ENCODE peak calls at places on chromosomes 12 and 14, in five cellular contexts. T is heart right ventricle, M is GM06990, R is ovary, G is body of pancreas. E is an unnamed sample.

GRCh38 chr14:77039285-77040058 is 11.0 kb upstream of the IRF2BPL start:
- DNase-seq in T (no peak), M (no peak), R (no peak), G (no peak), E (no peak)

GRCh38 chr12:94762259-94762942 is 112.0 kb upstream of the TMCC3 start:
- DNase-seq in T (no peak), M (peak; percentile 38), R (no peak), G (no peak), E (peak; percentile 73)

GRCh38 chr14:22973217-22974032 is 8.9 kb downstream of the AJUBA start:
- DNase-seq in T (peak; percentile 48), M (no peak), R (no peak), G (peak; percentile 64), E (no peak)

GRCh38 chr12:52267266-52267665 is 7.2 kb upstream of the KRT86 start:
- DNase-seq in T (no peak), M (no peak), R (no peak), G (no peak), E (no peak)

GRCh38 chr12:49518914-49519573 is 19.8 kb upstream of the KCNH3 start:
- DNase-seq in T (no peak), M (no peak), R (no peak), G (no peak), E (no peak)

GRCh38 chr14:77682158-77682553 is 25.7 kb downstream of the ALKBH1 start:
- DNase-seq in T (no peak), M (no peak), R (no peak), G (no peak), E (no peak)

GRCh38 chr14:21262410-21262809 is 6.8 kb downstream of the HNRNPC start:
- DNase-seq in T (no peak), M (no peak), R (no peak), G (no peak), E (no peak)

GRCh38 chr12:79678306-79678705 is 12.5 kb downstream of the PAWR start:
- DNase-seq in T (no peak), M (no peak), R (no peak), G (no peak), E (no peak)

GRCh38 chr12:87678453-87678852 is 350.7 kb downstream of the C12orf50 start:
- DNase-seq in T (no peak), M (no peak), R (no peak), G (no peak), E (no peak)

GRCh38 chr12:106275458-106275857 is 27.1 kb upstream of the TCP11L2 start:
- DNase-seq in T (no peak), M (no peak), R (no peak), G (no peak), E (no peak)

GRCh38 chr14:34364201-34364600 is 97.8 kb downstream of the SPTSSA start:
- DNase-seq in T (no peak), M (no peak), R (no peak), G (no peak), E (no peak)

GRCh38 chr14:100065942-100066574 is 836 bp downstream of the EVL start:
- DNase-seq in T (no peak), M (peak; percentile 62), R (no peak), G (peak; percentile 34), E (peak; percentile 87)

GRCh38 chr14:23185046-23185445 is 1.6 kb upstream of the SLC7A8 start:
- DNase-seq in T (no peak), M (no peak), R (no peak), G (no peak), E (no peak)

GRCh38 chr14:70716958-70717357 is 75.2 kb downstream of the TTC9 start:
- DNase-seq in T (no peak), M (no peak), R (no peak), G (peak; percentile 11), E (no peak)

GRCh38 chr12:130428116-130428515 is 90.4 kb downstream of the PIWIL1 start:
- DNase-seq in T (no peak), M (no peak), R (no peak), G (no peak), E (no peak)

GRCh38 chr14:68363401-68363800 is 429.5 kb downstream of the ZFP36L1 start:
- DNase-seq in T (no peak), M (peak; percentile 31), R (no peak), G (no peak), E (no peak)

GRCh38 chr14:24296341-24297157 is 3.0 kb downstream of the DHRS1 start:
- DNase-seq in T (peak; percentile 54), M (peak; percentile 58), R (peak; percentile 39), G (peak; percentile 75), E (peak; percentile 67)

GRCh38 chr14:83707056-83707455 is 1822.9 kb upstream of the FLRT2 start:
- DNase-seq in T (no peak), M (no peak), R (no peak), G (no peak), E (no peak)

GRCh38 chr12:100669922-100670321 is 96.4 kb downstream of the GAS2L3 start:
- DNase-seq in T (no peak), M (no peak), R (no peak), G (no peak), E (no peak)

GRCh38 chr14:53764846-53765245 is 191.8 kb downstream of the BMP4 start:
- DNase-seq in T (no peak), M (no peak), R (no peak), G (no peak), E (no peak)

GRCh38 chr12:50017047-50017446 is 8.2 kb downstream of the RACGAP1 start:
- DNase-seq in T (peak; percentile 72), M (no peak), R (peak; percentile 52), G (peak; percentile 79), E (no peak)

GRCh38 chr14:37257651-37258050 is 59.9 kb downstream of the MIPOL1 start:
- DNase-seq in T (no peak), M (no peak), R (no peak), G (no peak), E (no peak)

GRCh38 chr12:42588981-42589464 is 523 bp downstream of the PRICKLE1 start:
- DNase-seq in T (peak; percentile 62), M (peak; percentile 24), R (peak; percentile 55), G (peak; percentile 33), E (no peak)

GRCh38 chr12:123973552-123974341 is 732 bp downstream of the ZNF664 start:
- DNase-seq in T (peak; percentile 49), M (peak; percentile 56), R (peak; percentile 71), G (peak; percentile 40), E (no peak)

GRCh38 chr14:71733210-71733883 is 198.9 kb upstream of the RGS6 start:
- DNase-seq in T (no peak), M (no peak), R (no peak), G (no peak), E (no peak)

GRCh38 chr12:31590730-31591307 is at the start of gene DENND5B:
- DNase-seq in T (peak; percentile 85), M (peak; percentile 85), R (peak; percentile 91), G (peak; percentile 80), E (no peak)

GRCh38 chr12:104680070-104680469 is 223.3 kb downstream of the CHST11 start:
- DNase-seq in T (no peak), M (no peak), R (no peak), G (no peak), E (no peak)

GRCh38 chr14:104517867-104518266 is 61.7 kb upstream of the C14orf180 start:
- DNase-seq in T (no peak), M (no peak), R (no peak), G (no peak), E (no peak)

GRCh38 chr14:104516906-104517305 is 62.7 kb upstream of the C14orf180 start:
- DNase-seq in T (no peak), M (no peak), R (no peak), G (no peak), E (no peak)

GRCh38 chr14:104518659-104519350 is 60.8 kb upstream of the C14orf180 start:
- DNase-seq in T (no peak), M (no peak), R (no peak), G (no peak), E (no peak)

GRCh38 chr14:104515811-104516780 is 63.5 kb upstream of the C14orf180 start:
- DNase-seq in T (no peak), M (no peak), R (no peak), G (no peak), E (no peak)

DNA sequence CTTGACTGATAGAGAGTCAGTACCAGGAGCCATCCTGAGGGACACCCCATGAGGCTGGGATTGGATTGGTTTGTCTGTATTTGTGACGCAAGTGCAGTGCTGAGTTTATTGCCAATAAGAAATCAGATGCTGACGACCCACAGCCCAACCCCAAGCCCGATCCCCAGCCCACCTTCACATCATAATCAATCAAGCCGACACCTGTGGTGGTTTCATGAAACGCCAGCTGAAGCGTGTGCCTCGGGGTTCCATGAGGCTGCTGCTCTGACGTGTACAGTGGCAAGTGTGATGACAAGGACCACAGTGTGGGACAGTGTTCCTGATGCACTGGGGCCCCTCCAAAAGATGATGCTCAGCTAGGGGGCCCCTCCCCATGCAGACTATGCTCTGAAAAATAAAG is 62.1 kb upstream of the C14orf180 start:
- DNase-seq in T (no peak), M (no peak), R (no peak), G (no peak), E (no peak)
- TF ChIP-seq CTCF in T (no peak), M (no peak), R (no peak), G (no peak), E (no peak)

DNA sequence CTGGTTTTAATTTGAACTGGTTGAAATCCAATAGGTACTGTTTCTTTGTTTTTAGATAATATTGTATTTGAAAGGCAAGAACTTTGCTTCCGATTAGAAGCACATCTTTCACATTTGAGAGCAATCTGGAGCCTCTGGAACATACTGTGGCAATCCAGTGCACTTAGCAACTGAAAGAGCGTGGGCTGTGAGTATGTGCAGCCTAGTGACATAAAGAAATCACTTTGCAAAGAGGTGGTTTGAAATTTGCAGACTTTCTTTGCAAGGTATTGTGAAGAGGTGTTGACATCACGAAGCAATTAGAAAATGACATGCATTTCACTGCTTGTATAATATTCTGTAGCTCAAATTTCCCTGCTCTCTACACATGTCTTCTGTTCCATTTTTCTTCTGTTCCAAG is 23.5 kb upstream of the CFAP54 start:
- DNase-seq in T (no peak), M (no peak), R (no peak), G (no peak), E (no peak)
- H3K4me3 ChIP-seq in T (no peak overlapping the region), M (no peak overlapping the region), R (no peak overlapping the region), G (no peak overlapping the region), E (no peak overlapping the region)

GRCh38 chr12:8956772-8957171 is 7.3 kb upstream of the M6PR start:
- DNase-seq in T (no peak), M (no peak), R (no peak), G (no peak), E (no peak)

GRCh38 chr12:8956073-8956472 is 6.6 kb upstream of the M6PR start:
- DNase-seq in T (no peak), M (no peak), R (no peak), G (no peak), E (no peak)

GRCh38 chr12:8957561-8957960 is 8.1 kb upstream of the M6PR start:
- DNase-seq in T (no peak), M (no peak), R (no peak), G (no peak), E (no peak)

GRCh38 chr12:8960185-8960584 is 10.7 kb upstream of the M6PR start:
- DNase-seq in T (no peak), M (no peak), R (no peak), G (no peak), E (no peak)
- TF ChIP-seq CTCF in T (no peak), M (no peak), R (no peak), G (no peak), E (no peak)

DNA sequence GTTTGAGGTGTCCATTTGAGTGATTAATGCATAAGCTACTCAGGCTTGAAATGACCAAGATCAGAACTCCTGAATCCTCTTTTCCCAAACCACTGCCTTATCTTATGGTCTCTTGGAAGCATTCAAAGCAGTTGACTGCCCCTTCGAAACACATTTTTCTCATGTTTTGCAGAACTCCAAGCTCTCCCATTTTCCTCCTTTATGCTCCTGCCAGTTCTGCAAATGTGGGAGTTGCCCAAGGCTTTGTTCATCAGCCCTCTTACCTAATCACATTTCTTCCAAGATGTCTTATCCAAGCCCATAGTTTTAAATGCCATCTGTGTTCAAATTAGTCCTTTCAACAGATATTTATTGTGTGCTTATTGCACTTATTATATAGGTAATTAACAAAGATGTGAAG is 1.8 kb upstream of the DNAAF2 start:
- DNase-seq in T (no peak), M (no peak), R (no peak), G (no peak), E (no peak)
- H3K4me3 ChIP-seq in T (no peak overlapping the region), M (no peak overlapping the region), R (no peak overlapping the region), G (no peak overlapping the region), E (no peak overlapping the region)